ENCODE peak calls at places on chromosome 10, in six cellular contexts. One of them, this sample, is unnamed.

GRCh38 chr10:72515455-72515854 is 110.4 kb downstream of the MICU1 start:
- DNase-seq in brain microvascular endothelial cell: no peak
- DNase-seq in OCI-LY7: no peak
- DNase-seq in lung: no peak
- DNase-seq in right lobe of liver: no peak
- DNase-seq in right atrium auricular region: no peak
- DNase-seq in this sample: no peak

GRCh38 chr10:118571123-118571522 is 24.3 kb downstream of the PRLHR start:
- DNase-seq in brain microvascular endothelial cell: no peak
- DNase-seq in OCI-LY7: no peak
- DNase-seq in lung: peak; percentile 28
- DNase-seq in right lobe of liver: no peak
- DNase-seq in right atrium auricular region: peak; percentile 69
- DNase-seq in this sample: peak; percentile 52

GRCh38 chr10:52450743-52451142 is 136.7 kb downstream of the DKK1 start:
- DNase-seq in brain microvascular endothelial cell: no peak
- DNase-seq in OCI-LY7: no peak
- DNase-seq in lung: no peak
- DNase-seq in right lobe of liver: no peak
- DNase-seq in right atrium auricular region: no peak
- DNase-seq in this sample: no peak

GRCh38 chr10:32298066-32298812 is 48.7 kb downstream of the EPC1 start:
- DNase-seq in brain microvascular endothelial cell: peak; percentile 49
- DNase-seq in OCI-LY7: no peak
- DNase-seq in lung: no peak
- DNase-seq in right lobe of liver: no peak
- DNase-seq in right atrium auricular region: no peak
- DNase-seq in this sample: no peak

GRCh38 chr10:7354330-7355047 is 56.3 kb downstream of the SFMBT2 start:
- DNase-seq in brain microvascular endothelial cell: peak; percentile 37
- DNase-seq in OCI-LY7: no peak
- DNase-seq in lung: no peak
- DNase-seq in right lobe of liver: no peak
- DNase-seq in right atrium auricular region: no peak
- DNase-seq in this sample: no peak

GRCh38 chr10:51729822-51730530 is 30.6 kb upstream of the CSTF2T start:
- DNase-seq in brain microvascular endothelial cell: no peak
- DNase-seq in OCI-LY7: no peak
- DNase-seq in lung: no peak
- DNase-seq in right lobe of liver: no peak
- DNase-seq in right atrium auricular region: no peak
- DNase-seq in this sample: no peak

GRCh38 chr10:69303632-69304035 is 25.3 kb downstream of the HK1 start:
- DNase-seq in brain microvascular endothelial cell: peak; percentile 44
- DNase-seq in OCI-LY7: no peak
- DNase-seq in lung: no peak
- DNase-seq in right lobe of liver: no peak
- DNase-seq in right atrium auricular region: no peak
- DNase-seq in this sample: no peak

GRCh38 chr10:86390337-86391120 is 23.9 kb upstream of the GRID1 start:
- DNase-seq in brain microvascular endothelial cell: no peak
- DNase-seq in OCI-LY7: peak; percentile 41
- DNase-seq in lung: no peak
- DNase-seq in right lobe of liver: peak; percentile 36
- DNase-seq in right atrium auricular region: peak; percentile 44
- DNase-seq in this sample: no peak

GRCh38 chr10:124106241-124106905 is 13.0 kb upstream of the CHST15 start:
- DNase-seq in brain microvascular endothelial cell: peak; percentile 81
- DNase-seq in OCI-LY7: peak; percentile 86
- DNase-seq in lung: peak; percentile 80
- DNase-seq in right lobe of liver: peak; percentile 84
- DNase-seq in right atrium auricular region: peak; percentile 88
- DNase-seq in this sample: no peak

GRCh38 chr10:59808896-59809643 is 55.8 kb upstream of the MRLN start:
- DNase-seq in brain microvascular endothelial cell: peak; percentile 72
- DNase-seq in OCI-LY7: peak; percentile 54
- DNase-seq in lung: peak; percentile 75
- DNase-seq in right lobe of liver: peak; percentile 67
- DNase-seq in right atrium auricular region: peak; percentile 85
- DNase-seq in this sample: peak; percentile 87

GRCh38 chr10:125980521-125980920 is 84.2 kb downstream of the FANK1 start:
- DNase-seq in brain microvascular endothelial cell: no peak
- DNase-seq in OCI-LY7: no peak
- DNase-seq in lung: no peak
- DNase-seq in right lobe of liver: no peak
- DNase-seq in right atrium auricular region: no peak
- DNase-seq in this sample: no peak

GRCh38 chr10:70355234-70356021 is 27.0 kb downstream of the LRRC20 start:
- DNase-seq in brain microvascular endothelial cell: no peak
- DNase-seq in OCI-LY7: peak; percentile 61
- DNase-seq in lung: no peak
- DNase-seq in right lobe of liver: no peak
- DNase-seq in right atrium auricular region: no peak
- DNase-seq in this sample: no peak

GRCh38 chr10:131857156-131858117 is 43.4 kb upstream of the PPP2R2D start:
- DNase-seq in brain microvascular endothelial cell: no peak
- DNase-seq in OCI-LY7: no peak
- DNase-seq in lung: no peak
- DNase-seq in right lobe of liver: peak; percentile 26
- DNase-seq in right atrium auricular region: no peak
- DNase-seq in this sample: no peak

GRCh38 chr10:131856441-131857094 is 44.2 kb upstream of the PPP2R2D start:
- DNase-seq in brain microvascular endothelial cell: no peak
- DNase-seq in OCI-LY7: no peak
- DNase-seq in lung: no peak
- DNase-seq in right lobe of liver: peak; percentile 39
- DNase-seq in right atrium auricular region: no peak
- DNase-seq in this sample: no peak

GRCh38 chr10:11272915-11273389 is 255.3 kb downstream of the CELF2 start:
- DNase-seq in brain microvascular endothelial cell: no peak
- DNase-seq in OCI-LY7: no peak
- DNase-seq in lung: no peak
- DNase-seq in right lobe of liver: peak; percentile 30
- DNase-seq in right atrium auricular region: peak; percentile 40
- DNase-seq in this sample: no peak

GRCh38 chr10:75672842-75673241 is 241.4 kb downstream of the LRMDA start:
- DNase-seq in brain microvascular endothelial cell: no peak
- DNase-seq in OCI-LY7: no peak
- DNase-seq in lung: no peak
- DNase-seq in right lobe of liver: no peak
- DNase-seq in right atrium auricular region: no peak
- DNase-seq in this sample: no peak

GRCh38 chr10:16777473-16778370 is 39.5 kb downstream of the RSU1 start:
- DNase-seq in brain microvascular endothelial cell: peak; percentile 62
- DNase-seq in OCI-LY7: peak; percentile 71
- DNase-seq in lung: no peak
- DNase-seq in right lobe of liver: peak; percentile 49
- DNase-seq in right atrium auricular region: no peak
- DNase-seq in this sample: no peak

GRCh38 chr10:8435186-8436055 is 380.9 kb downstream of the GATA3 start:
- DNase-seq in brain microvascular endothelial cell: no peak
- DNase-seq in OCI-LY7: no peak
- DNase-seq in lung: no peak
- DNase-seq in right lobe of liver: no peak
- DNase-seq in right atrium auricular region: no peak
- DNase-seq in this sample: no peak

GRCh38 chr10:120402358-120402757 is 54.7 kb upstream of the PLPP4 start:
- DNase-seq in brain microvascular endothelial cell: no peak
- DNase-seq in OCI-LY7: no peak
- DNase-seq in lung: no peak
- DNase-seq in right lobe of liver: no peak
- DNase-seq in right atrium auricular region: no peak
- DNase-seq in this sample: no peak

GRCh38 chr10:120396228-120396627 is 60.8 kb upstream of the PLPP4 start:
- DNase-seq in brain microvascular endothelial cell: no peak
- DNase-seq in OCI-LY7: no peak
- DNase-seq in lung: no peak
- DNase-seq in right lobe of liver: no peak
- DNase-seq in right atrium auricular region: no peak
- DNase-seq in this sample: no peak

GRCh38 chr10:120400601-120401000 is 56.4 kb upstream of the PLPP4 start:
- DNase-seq in brain microvascular endothelial cell: peak; percentile 48
- DNase-seq in OCI-LY7: no peak
- DNase-seq in lung: no peak
- DNase-seq in right lobe of liver: no peak
- DNase-seq in right atrium auricular region: no peak
- DNase-seq in this sample: no peak

GRCh38 chr10:120394446-120394845 is 62.6 kb upstream of the PLPP4 start:
- DNase-seq in brain microvascular endothelial cell: no peak
- DNase-seq in OCI-LY7: no peak
- DNase-seq in lung: no peak
- DNase-seq in right lobe of liver: no peak
- DNase-seq in right atrium auricular region: no peak
- DNase-seq in this sample: no peak

GRCh38 chr10:120398180-120398579 is 58.8 kb upstream of the PLPP4 start:
- DNase-seq in brain microvascular endothelial cell: no peak
- DNase-seq in OCI-LY7: no peak
- DNase-seq in lung: no peak
- DNase-seq in right lobe of liver: no peak
- DNase-seq in right atrium auricular region: no peak
- DNase-seq in this sample: no peak
- H3K4me3 ChIP-seq in brain microvascular endothelial cell: no peak overlapping the region
- H3K4me3 ChIP-seq in OCI-LY7: no peak overlapping the region
- H3K4me3 ChIP-seq in lung: no peak overlapping the region
- H3K4me3 ChIP-seq in right lobe of liver: no peak overlapping the region
- H3K4me3 ChIP-seq in right atrium auricular region: no peak overlapping the region
- H3K4me3 ChIP-seq in this sample: no peak overlapping the region

DNA sequence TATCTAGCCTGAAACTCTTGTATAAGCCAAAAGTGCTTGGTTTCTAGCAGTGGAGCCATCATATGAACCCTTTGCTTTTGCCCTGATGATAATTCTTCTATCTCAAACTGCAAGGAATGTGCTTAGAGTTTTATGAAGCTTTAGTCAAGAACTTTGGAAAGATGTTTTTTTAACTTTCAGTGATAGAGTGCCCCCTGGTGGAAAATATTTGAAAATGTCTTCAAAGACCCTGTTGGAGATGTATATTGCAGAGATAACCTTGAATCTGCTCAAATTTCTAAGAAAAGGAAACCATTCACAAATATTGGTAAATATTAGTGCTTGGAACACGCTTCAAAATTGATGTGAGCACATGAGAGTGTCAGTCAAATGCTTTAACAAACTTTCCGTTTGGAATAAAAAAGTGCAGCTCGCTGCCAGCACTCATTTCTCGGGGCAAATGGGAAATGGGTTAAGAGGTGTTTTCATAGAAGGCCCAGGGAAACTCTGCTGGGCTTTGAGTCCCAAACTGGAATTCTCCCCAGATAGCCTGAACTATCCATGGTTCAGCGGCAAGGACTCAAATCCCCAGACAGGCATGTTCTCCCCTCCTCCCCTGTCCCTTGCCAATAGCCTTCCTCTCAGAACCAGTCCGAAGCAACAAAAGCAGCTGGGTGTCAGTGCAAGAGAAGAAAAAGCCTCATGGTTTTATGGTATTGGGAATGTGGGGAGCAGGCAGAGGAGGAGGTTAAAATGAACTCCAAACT is 129.3 kb downstream of the MYOF start:
- DNase-seq in brain microvascular endothelial cell: peak; percentile 47
- DNase-seq in OCI-LY7: peak; percentile 52
- DNase-seq in lung: no peak
- DNase-seq in right lobe of liver: no peak
- DNase-seq in right atrium auricular region: no peak
- DNase-seq in this sample: no peak
- H3K36me3 ChIP-seq in brain microvascular endothelial cell: peaks cover 97% of the 10 kb centered on the region
- H3K36me3 ChIP-seq in OCI-LY7: no peaks in the 10 kb centered on the region
- H3K36me3 ChIP-seq in lung: peaks cover 25% of the 10 kb centered on the region
- H3K36me3 ChIP-seq in right lobe of liver: no peaks in the 10 kb centered on the region
- H3K36me3 ChIP-seq in right atrium auricular region: peaks cover 54% of the 10 kb centered on the region
- H3K36me3 ChIP-seq in this sample: no peaks in the 10 kb centered on the region

DNA sequence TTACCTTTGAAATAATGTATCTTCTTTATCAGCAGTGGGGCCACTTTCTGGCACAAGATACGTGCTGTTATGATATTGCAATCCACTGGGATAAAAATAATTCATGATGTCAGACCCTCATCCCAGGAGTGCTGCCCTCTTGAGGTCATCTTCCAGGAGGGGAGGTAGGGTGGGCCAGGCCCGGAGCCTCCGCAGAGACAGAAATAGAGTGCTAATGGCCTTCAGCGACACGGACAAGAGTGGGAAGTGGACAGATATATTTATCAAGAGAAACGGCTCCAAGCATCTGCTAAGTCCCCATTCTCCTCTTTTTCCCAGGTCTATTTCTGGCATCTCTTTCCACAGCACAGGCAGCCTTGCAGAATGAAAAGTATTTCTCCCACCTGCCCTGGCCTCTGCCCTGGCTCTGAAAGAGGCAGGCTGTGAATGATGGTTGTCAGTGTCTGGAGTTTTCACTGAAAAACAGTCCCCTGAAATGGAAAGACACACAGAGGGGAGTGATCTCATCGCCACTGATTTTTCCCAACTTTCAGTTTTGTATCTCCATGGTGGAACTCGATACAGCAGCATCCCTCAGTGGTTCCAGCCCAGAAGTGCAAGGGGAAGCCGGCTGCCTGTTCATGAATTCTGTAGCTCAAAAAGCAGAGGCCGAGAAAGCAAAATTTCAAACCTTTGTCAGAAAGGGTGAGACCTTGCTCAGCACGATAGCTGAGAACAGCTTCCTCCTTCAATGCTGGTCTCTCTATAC is 251.7 kb upstream of the MYO3A start:
- DNase-seq in brain microvascular endothelial cell: peak; percentile 4
- DNase-seq in OCI-LY7: no peak
- DNase-seq in lung: no peak
- DNase-seq in right lobe of liver: no peak
- DNase-seq in right atrium auricular region: no peak
- DNase-seq in this sample: no peak
- H3K4me3 ChIP-seq in brain microvascular endothelial cell: no peak overlapping the region
- H3K4me3 ChIP-seq in OCI-LY7: no peak overlapping the region
- H3K4me3 ChIP-seq in lung: no peak overlapping the region
- H3K4me3 ChIP-seq in right lobe of liver: peak overlapping the region; percentile 9
- H3K4me3 ChIP-seq in right atrium auricular region: peak overlapping the region; percentile 39
- H3K4me3 ChIP-seq in this sample: peak overlapping the region; percentile 20

GRCh38 chr10:814536-815302 is 116.8 kb downstream of the LARP4B start:
- DNase-seq in brain microvascular endothelial cell: no peak
- DNase-seq in OCI-LY7: no peak
- DNase-seq in lung: no peak
- DNase-seq in right lobe of liver: no peak
- DNase-seq in right atrium auricular region: no peak
- DNase-seq in this sample: no peak
- H3K36me3 ChIP-seq in brain microvascular endothelial cell: peaks cover 72% of the 10 kb centered on the region
- H3K36me3 ChIP-seq in OCI-LY7: peaks cover 94% of the 10 kb centered on the region
- H3K36me3 ChIP-seq in lung: peaks cover 12% of the 10 kb centered on the region
- H3K36me3 ChIP-seq in right lobe of liver: peaks cover 9% of the 10 kb centered on the region
- H3K36me3 ChIP-seq in right atrium auricular region: peaks cover 56% of the 10 kb centered on the region
- H3K36me3 ChIP-seq in this sample: peaks cover 8% of the 10 kb centered on the region

This sample was measured in gastrocnemius medialis.